ENCODE peak calls at places on chromosomes 5 and 9, in eight cellular contexts. One of them, this sample, is unnamed. For H3K4me1, the result is how much of the 10 kb centered on the place peaks cover.

GRCh38 chr9:111601237-111602018 is 2.0 kb upstream of the PTGR1 start:
- DNase-seq in thoracic aorta: no peak
- DNase-seq in psoas muscle: no peak
- DNase-seq in tibial artery: no peak
- DNase-seq in mammary epithelial cell: no peak
- DNase-seq in ovary: no peak
- DNase-seq in hepatocyte: peak
- DNase-seq in CD8-positive, alpha-beta T cell: no peak
- DNase-seq in this sample: no peak

GRCh38 chr5:168651654-168652053 is 72.5 kb upstream of the PANK3 start:
- DNase-seq in mammary epithelial cell: peak
- DNase-seq in CD8-positive, alpha-beta T cell: no peak
- DNase-seq in ovary: no peak
- DNase-seq in tibial artery: no peak
- DNase-seq in psoas muscle: no peak
- DNase-seq in thoracic aorta: no peak
- DNase-seq in hepatocyte: no peak
- DNase-seq in this sample: no peak

GRCh38 chr5:135194573-135195266 is 160.7 kb upstream of the PITX1 start:
- DNase-seq in hepatocyte: no peak
- DNase-seq in tibial artery: no peak
- DNase-seq in ovary: no peak
- DNase-seq in psoas muscle: no peak
- DNase-seq in CD8-positive, alpha-beta T cell: no peak
- DNase-seq in thoracic aorta: no peak
- DNase-seq in mammary epithelial cell: no peak
- DNase-seq in this sample: no peak

GRCh38 chr9:16241231-16241630 is 629.2 kb downstream of the BNC2 start:
- DNase-seq in thoracic aorta: no peak
- DNase-seq in CD8-positive, alpha-beta T cell: no peak
- DNase-seq in ovary: no peak
- DNase-seq in tibial artery: no peak
- DNase-seq in hepatocyte: no peak
- DNase-seq in mammary epithelial cell: no peak
- DNase-seq in psoas muscle: no peak
- DNase-seq in this sample: no peak

GRCh38 chr5:111606194-111606593 is 93.9 kb upstream of the STARD4 start:
- DNase-seq in psoas muscle: no peak
- DNase-seq in hepatocyte: no peak
- DNase-seq in ovary: no peak
- DNase-seq in CD8-positive, alpha-beta T cell: no peak
- DNase-seq in mammary epithelial cell: no peak
- DNase-seq in thoracic aorta: no peak
- DNase-seq in tibial artery: no peak
- DNase-seq in this sample: no peak

GRCh38 chr5:159990506-159990905 is 18.4 kb upstream of the TTC1 start:
- DNase-seq in mammary epithelial cell: no peak
- DNase-seq in hepatocyte: no peak
- DNase-seq in thoracic aorta: no peak
- DNase-seq in CD8-positive, alpha-beta T cell: no peak
- DNase-seq in psoas muscle: no peak
- DNase-seq in ovary: no peak
- DNase-seq in tibial artery: no peak
- DNase-seq in this sample: no peak

GRCh38 chr9:132283165-132283564 is 71.6 kb downstream of the SETX start:
- DNase-seq in tibial artery: no peak
- DNase-seq in psoas muscle: no peak
- DNase-seq in hepatocyte: no peak
- DNase-seq in ovary: no peak
- DNase-seq in thoracic aorta: no peak
- DNase-seq in mammary epithelial cell: no peak
- DNase-seq in CD8-positive, alpha-beta T cell: no peak
- DNase-seq in this sample: no peak

GRCh38 chr5:175873090-175873454 is 1.7 kb downstream of the CPLX2 start:
- DNase-seq in psoas muscle: no peak
- DNase-seq in hepatocyte: peak
- DNase-seq in thoracic aorta: no peak
- DNase-seq in CD8-positive, alpha-beta T cell: no peak
- DNase-seq in mammary epithelial cell: no peak
- DNase-seq in tibial artery: no peak
- DNase-seq in ovary: no peak
- DNase-seq in this sample: no peak

GRCh38 chr9:77063645-77064285 is 44.3 kb downstream of the FOXB2 start:
- DNase-seq in thoracic aorta: no peak
- DNase-seq in tibial artery: no peak
- DNase-seq in CD8-positive, alpha-beta T cell: no peak
- DNase-seq in hepatocyte: peak
- DNase-seq in ovary: no peak
- DNase-seq in mammary epithelial cell: peak
- DNase-seq in psoas muscle: no peak
- DNase-seq in this sample: no peak

GRCh38 chr9:124022201-124023121 is 10.9 kb downstream of the LHX2 start:
- DNase-seq in CD8-positive, alpha-beta T cell: no peak
- DNase-seq in hepatocyte: no peak
- DNase-seq in mammary epithelial cell: peak
- DNase-seq in psoas muscle: no peak
- DNase-seq in tibial artery: no peak
- DNase-seq in ovary: no peak
- DNase-seq in thoracic aorta: no peak
- DNase-seq in this sample: no peak

DNA sequence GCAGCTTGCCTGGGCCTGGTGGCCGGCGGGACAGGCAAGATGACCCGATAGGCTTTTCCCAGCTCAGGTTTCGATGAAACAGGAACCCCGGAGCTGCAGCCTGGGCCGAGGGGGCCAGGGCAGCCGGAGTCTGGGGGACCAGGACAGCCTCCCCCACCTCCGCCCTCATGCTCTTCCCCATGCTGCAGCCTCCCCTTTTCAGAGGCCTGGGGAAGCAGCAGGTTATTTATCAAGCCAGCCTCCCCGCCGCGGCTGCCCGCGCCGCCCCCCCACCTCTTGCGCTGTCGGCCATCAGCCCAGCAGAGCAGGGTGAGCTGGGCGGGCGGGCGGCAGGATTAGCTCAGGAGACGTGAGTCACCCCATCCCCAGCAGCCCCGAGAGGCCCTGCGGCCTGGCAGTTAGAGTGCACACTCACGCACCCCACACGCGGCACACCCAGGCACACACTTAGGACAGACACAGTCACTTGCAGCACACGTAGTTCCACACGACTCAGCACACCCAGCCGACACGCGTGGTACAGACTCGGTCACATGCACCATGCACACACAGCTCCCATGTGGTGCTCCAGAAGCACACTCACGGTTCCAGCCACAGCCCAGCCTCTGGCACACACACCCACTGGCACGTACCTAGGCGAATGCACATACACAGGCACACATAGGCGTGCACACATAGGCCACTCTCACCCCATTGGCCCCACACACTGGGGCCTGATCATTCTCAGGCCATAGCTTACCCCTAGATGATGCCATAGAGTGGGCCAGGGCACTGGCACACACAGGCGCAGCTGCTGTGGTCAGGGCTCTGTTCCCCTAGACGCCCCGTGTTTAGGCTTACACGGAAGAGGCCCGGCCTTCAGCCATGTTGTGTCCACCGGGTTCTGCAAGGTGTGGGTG is 13.0 kb downstream of the CXXC5 start:
- DNase-seq in thoracic aorta: peak
- DNase-seq in hepatocyte: peak
- DNase-seq in CD8-positive, alpha-beta T cell: no peak
- DNase-seq in mammary epithelial cell: peak
- DNase-seq in ovary: peak
- DNase-seq in tibial artery: peak
- DNase-seq in psoas muscle: peak
- DNase-seq in this sample: no peak
- H3K4me3 ChIP-seq in thoracic aorta: peak
- H3K4me3 ChIP-seq in hepatocyte: no peak
- H3K4me3 ChIP-seq in CD8-positive, alpha-beta T cell: no peak
- H3K4me3 ChIP-seq in mammary epithelial cell: peak
- H3K4me3 ChIP-seq in ovary: peak
- H3K4me3 ChIP-seq in tibial artery: peak
- H3K4me3 ChIP-seq in psoas muscle: peak
- H3K4me3 ChIP-seq in this sample: no peak

DNA sequence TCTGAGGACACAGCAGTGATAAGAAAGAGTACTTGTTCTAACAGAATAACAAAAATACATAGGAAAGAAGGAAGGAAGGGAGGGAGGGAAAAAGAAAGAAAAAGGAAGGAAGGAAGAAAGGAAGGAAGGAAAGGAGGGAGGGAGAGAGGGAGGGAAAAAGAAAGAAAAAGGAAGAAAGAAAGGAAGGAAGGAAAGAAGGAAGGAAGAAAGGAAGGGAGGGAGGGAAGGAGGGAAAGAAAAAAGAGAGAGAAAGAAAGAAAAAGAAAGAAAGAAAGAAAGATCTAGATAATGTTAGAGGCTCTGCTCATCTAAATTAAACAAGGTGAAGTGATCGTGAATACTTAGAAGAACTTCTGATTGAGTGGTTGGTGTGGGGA is 29.8 kb downstream of the DUSP1 start:
- DNase-seq in mammary epithelial cell: no peak
- DNase-seq in hepatocyte: no peak
- DNase-seq in psoas muscle: no peak
- DNase-seq in tibial artery: no peak
- DNase-seq in CD8-positive, alpha-beta T cell: no peak
- DNase-seq in ovary: no peak
- DNase-seq in thoracic aorta: no peak
- DNase-seq in this sample: no peak
- H3K4me1 ChIP-seq in mammary epithelial cell: under half
- H3K4me1 ChIP-seq in hepatocyte: under half
- H3K4me1 ChIP-seq in psoas muscle: under half
- H3K4me1 ChIP-seq in tibial artery: under half
- H3K4me1 ChIP-seq in CD8-positive, alpha-beta T cell: under half
- H3K4me1 ChIP-seq in ovary: under half
- H3K4me1 ChIP-seq in thoracic aorta: under half
- H3K4me1 ChIP-seq in this sample: under half

DNA sequence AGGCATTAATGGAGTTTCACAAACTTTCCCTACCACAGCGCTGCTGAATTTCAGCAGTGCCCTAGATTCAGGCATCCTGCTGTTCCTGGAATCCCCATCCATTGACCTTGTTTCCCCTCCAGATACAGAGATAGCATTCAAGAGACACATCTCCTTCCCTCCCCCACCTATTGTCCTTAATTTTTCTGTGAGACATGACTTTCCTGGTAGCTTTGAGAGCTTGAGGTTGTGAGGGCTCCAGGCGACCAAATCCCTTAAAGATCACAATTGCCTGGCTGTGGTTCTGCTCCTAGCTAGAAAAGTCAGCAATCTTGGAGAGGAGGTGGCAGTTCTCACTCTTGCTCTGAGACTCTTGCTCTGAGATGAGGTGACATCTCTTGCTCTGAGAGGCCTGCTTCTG is 48.0 kb downstream of the PRR16 start:
- DNase-seq in mammary epithelial cell: no peak
- DNase-seq in CD8-positive, alpha-beta T cell: no peak
- DNase-seq in tibial artery: no peak
- DNase-seq in psoas muscle: no peak
- DNase-seq in thoracic aorta: no peak
- DNase-seq in ovary: no peak
- DNase-seq in hepatocyte: no peak
- DNase-seq in this sample: no peak
- H3K4me3 ChIP-seq in mammary epithelial cell: no peak
- H3K4me3 ChIP-seq in CD8-positive, alpha-beta T cell: no peak
- H3K4me3 ChIP-seq in tibial artery: no peak
- H3K4me3 ChIP-seq in psoas muscle: no peak
- H3K4me3 ChIP-seq in thoracic aorta: no peak
- H3K4me3 ChIP-seq in ovary: no peak
- H3K4me3 ChIP-seq in hepatocyte: no peak
- H3K4me3 ChIP-seq in this sample: no peak

DNA sequence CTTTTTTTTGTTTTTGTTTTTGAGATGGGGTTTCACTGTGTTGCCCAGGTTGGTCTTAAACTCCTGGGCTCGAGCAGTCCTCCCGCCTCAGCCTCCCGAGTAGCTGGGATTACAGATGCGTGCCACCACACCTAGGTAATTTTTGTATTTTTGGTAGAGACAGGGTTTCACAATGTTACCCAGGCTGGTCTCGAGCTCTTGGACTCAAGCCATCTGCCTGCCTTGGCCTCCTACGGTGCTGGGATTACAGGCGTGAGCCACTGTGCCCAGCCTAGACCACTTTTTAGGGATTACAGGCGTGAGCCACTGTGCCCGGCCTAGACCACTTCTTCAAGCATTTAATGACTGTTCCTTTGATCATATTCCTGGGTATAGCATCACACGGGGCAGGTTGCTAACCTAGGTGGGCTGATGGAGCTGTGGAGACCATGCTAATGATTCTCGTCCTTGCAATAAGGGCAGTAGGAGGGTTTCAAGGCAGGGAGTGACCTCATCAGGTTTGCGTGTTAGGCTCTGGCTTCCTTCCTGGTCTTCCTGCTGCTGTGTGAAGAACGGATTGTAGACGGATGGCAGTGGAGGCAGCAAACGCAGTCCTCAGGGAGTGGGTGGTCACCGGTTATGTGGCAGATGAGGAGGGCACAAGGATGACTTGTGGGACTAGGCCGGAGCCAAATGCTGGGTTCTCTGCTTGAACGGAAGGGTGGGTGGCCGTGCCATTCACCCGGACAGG is 13.8 kb downstream of the EHMT1 start:
- DNase-seq in tibial artery: no peak
- DNase-seq in psoas muscle: no peak
- DNase-seq in CD8-positive, alpha-beta T cell: no peak
- DNase-seq in ovary: no peak
- DNase-seq in thoracic aorta: no peak
- DNase-seq in mammary epithelial cell: no peak
- DNase-seq in hepatocyte: no peak
- DNase-seq in this sample: no peak
- H3K4me1 ChIP-seq in tibial artery: under half
- H3K4me1 ChIP-seq in psoas muscle: under half
- H3K4me1 ChIP-seq in CD8-positive, alpha-beta T cell: half or more
- H3K4me1 ChIP-seq in ovary: under half
- H3K4me1 ChIP-seq in thoracic aorta: under half
- H3K4me1 ChIP-seq in mammary epithelial cell: under half
- H3K4me1 ChIP-seq in hepatocyte: under half
- H3K4me1 ChIP-seq in this sample: under half

GRCh38 chr5:522899-523657 is 1.2 kb downstream of the SLC9A3 start:
- DNase-seq in mammary epithelial cell: no peak
- DNase-seq in hepatocyte: peak
- DNase-seq in CD8-positive, alpha-beta T cell: no peak
- DNase-seq in ovary: no peak
- DNase-seq in thoracic aorta: no peak
- DNase-seq in psoas muscle: no peak
- DNase-seq in tibial artery: no peak
- DNase-seq in this sample: no peak
- H3K4me3 ChIP-seq in mammary epithelial cell: no peak
- H3K4me3 ChIP-seq in hepatocyte: peak
- H3K4me3 ChIP-seq in CD8-positive, alpha-beta T cell: no peak
- H3K4me3 ChIP-seq in ovary: no peak
- H3K4me3 ChIP-seq in thoracic aorta: no peak
- H3K4me3 ChIP-seq in psoas muscle: no peak
- H3K4me3 ChIP-seq in tibial artery: no peak
- H3K4me3 ChIP-seq in this sample: no peak

DNA sequence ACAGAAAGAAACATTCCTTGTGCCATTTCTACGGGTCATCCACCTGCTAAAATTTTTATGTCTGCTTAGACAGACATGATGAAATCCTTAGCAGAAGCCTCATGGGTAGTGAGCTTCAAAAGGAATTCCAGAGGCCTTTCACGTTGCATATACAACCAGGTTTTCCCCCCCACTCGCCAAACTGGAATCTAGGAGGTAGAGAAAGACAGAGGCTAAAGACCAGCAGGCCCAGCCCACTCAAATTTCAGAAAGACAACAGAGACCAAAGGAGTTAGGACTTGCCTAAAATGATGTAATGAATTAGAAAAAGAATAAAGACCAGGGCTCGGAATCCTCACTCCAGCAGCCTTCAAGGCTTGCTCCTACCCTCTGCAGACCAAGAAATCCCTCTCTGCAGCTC is 9.2 kb downstream of the B4GALT1 start:
- DNase-seq in tibial artery: no peak
- DNase-seq in hepatocyte: no peak
- DNase-seq in ovary: no peak
- DNase-seq in thoracic aorta: no peak
- DNase-seq in psoas muscle: no peak
- DNase-seq in CD8-positive, alpha-beta T cell: no peak
- DNase-seq in mammary epithelial cell: peak
- DNase-seq in this sample: no peak
- H3K4me1 ChIP-seq in tibial artery: under half
- H3K4me1 ChIP-seq in hepatocyte: half or more
- H3K4me1 ChIP-seq in ovary: under half
- H3K4me1 ChIP-seq in thoracic aorta: half or more
- H3K4me1 ChIP-seq in psoas muscle: half or more
- H3K4me1 ChIP-seq in CD8-positive, alpha-beta T cell: half or more
- H3K4me1 ChIP-seq in mammary epithelial cell: half or more
- H3K4me1 ChIP-seq in this sample: half or more

This sample was measured in CD8-positive, alpha-beta memory T cell.